ENCODE peak calls at places on chromosomes 13 and 19, in six cellular contexts. J, U, Z, D, G and W are unnamed samples.

GRCh38 chr19:29040951-29041350 is 172.0 kb downstream of the UQCRFS1 start:
- DNase-seq in U (peak), G (no peak), Z (no peak), J (no peak), D (no peak), W (peak)

GRCh38 chr13:92097337-92097903 is 699.0 kb downstream of the GPC5 start:
- DNase-seq in G (no peak), Z (no peak), D (no peak), U (no peak), J (no peak), W (no peak)

GRCh38 chr13:76890036-76890435 is 3.8 kb upstream of the KCTD12 start:
- DNase-seq in Z (no peak), J (no peak), D (no peak), U (no peak), G (no peak), W (no peak)

GRCh38 chr13:27868639-27869435 is 51.0 kb upstream of the PDX1 start:
- DNase-seq in G (peak), D (no peak), Z (no peak), U (no peak), J (no peak), W (no peak)

GRCh38 chr13:93338030-93338429 is 111.4 kb downstream of the GPC6 start:
- DNase-seq in U (no peak), G (no peak), J (no peak), D (no peak), Z (no peak), W (no peak)

GRCh38 chr13:31982540-31982939 is 49.0 kb upstream of the FRY start:
- DNase-seq in U (no peak), J (no peak), G (peak), Z (no peak), D (peak), W (no peak)

GRCh38 chr19:5128251-5128931 is 159.5 kb downstream of the KDM4B start:
- DNase-seq in Z (no peak), J (no peak), U (peak), D (no peak), G (peak), W (no peak)

GRCh38 chr13:33017410-33017929 is 1.2 kb downstream of the KL start:
- DNase-seq in D (peak), Z (peak), U (no peak), G (peak), J (no peak), W (no peak)

GRCh38 chr19:45653634-45654033 is 14.4 kb upstream of the GIPR start:
- DNase-seq in G (no peak), U (no peak), Z (no peak), J (no peak), D (no peak), W (no peak)

GRCh38 chr19:40811478-40812341 is 12.7 kb downstream of the EGLN2 start:
- DNase-seq in U (no peak), G (no peak), J (no peak), D (no peak), Z (no peak), W (peak)

GRCh38 chr19:15443838-15444237 is 5.9 kb downstream of the WIZ start:
- DNase-seq in D (no peak), Z (no peak), G (peak), U (no peak), J (no peak), W (no peak)